ENCODE peak calls at places on chromosome 22, in five cellular contexts. V, B, D, J and M are unnamed samples.

GRCh38 chr22:49627217-49628181 is 200.2 kb downstream of the BRD1 start:
- DNase-seq in B (no peak), D (no peak), J (peak), V (no peak), M (no peak)

GRCh38 chr22:45537734-45538181 is 35.1 kb downstream of the FBLN1 start:
- DNase-seq in B (no peak), V (no peak), D (no peak), J (peak), M (peak)

GRCh38 chr22:26597026-26597425 is 7.1 kb upstream of the TPST2 start:
- DNase-seq in B (no peak), J (no peak), D (no peak), V (no peak), M (no peak)

GRCh38 chr22:37571258-37571991 is 8.5 kb downstream of the LGALS2 start:
- DNase-seq in B (no peak), D (no peak), V (peak), J (no peak), M (no peak)

GRCh38 chr22:29272624-29273023 is 4.6 kb downstream of the EWSR1 start:
- DNase-seq in J (no peak), D (no peak), B (no peak), V (no peak), M (no peak)

GRCh38 chr22:46011627-46012181 is 34.7 kb upstream of the WNT7B start:
- DNase-seq in B (no peak), D (no peak), J (peak), V (no peak), M (peak)

GRCh38 chr22:45008853-45009751 is 703 bp downstream of the PHF21B start:
- DNase-seq in B (peak), D (no peak), V (peak), J (no peak), M (no peak)

GRCh38 chr22:28674121-28674563 is 5.5 kb downstream of the TTC28 start:
- DNase-seq in D (no peak), B (no peak), V (peak), J (no peak), M (no peak)